ENCODE peak calls at places on chromosomes 4 and X, in seven cellular contexts. G, R, W, P, T, B and L are unnamed samples.

GRCh38 chr4:13007802-13008201 is 476.3 kb downstream of the RAB28 start:
- DNase-seq in P (no peak), T (no peak), B (no peak), W (no peak), R (no peak), G (no peak), L (no peak)

GRCh38 chr4:177380730-177381287 is 61.4 kb downstream of the AGA start:
- DNase-seq in R (no peak), P (no peak), T (peak; percentile 48), W (peak; percentile 52), B (no peak), G (no peak), L (no peak)

GRCh38 chrX:115894087-115894486 is 276.5 kb upstream of the AGTR2 start:
- DNase-seq in B (no peak), W (peak; percentile 45), T (no peak), G (no peak), R (peak; percentile 48), P (no peak), L (peak; percentile 27)

GRCh38 chr4:52780627-52781354 is 29.6 kb upstream of the ERVMER34-1 start:
- DNase-seq in G (no peak), R (no peak), W (peak; percentile 26), P (no peak), B (no peak), T (peak; percentile 6), L (no peak)

GRCh38 chr4:84708406-84709135 is 125.6 kb downstream of the CDS1 start:
- DNase-seq in T (peak; percentile 15), R (no peak), P (no peak), G (no peak), B (no peak), W (no peak), L (no peak)

GRCh38 chr4:26736621-26737020 is 124.0 kb upstream of the STIM2 start:
- DNase-seq in P (no peak), R (no peak), T (peak; percentile 7), B (no peak), G (no peak), W (no peak), L (no peak)

GRCh38 chr4:98996056-98996941 is 778 bp downstream of the METAP1 start:
- DNase-seq in B (no peak), T (peak; percentile 40), R (peak; percentile 19), W (peak; percentile 61), P (no peak), G (peak; percentile 25), L (peak; percentile 29)

GRCh38 chr4:107740950-107741701 is 21.1 kb upstream of the PAPSS1 start:
- DNase-seq in T (peak; percentile 74), R (no peak), W (no peak), P (no peak), B (no peak), G (no peak), L (no peak)

GRCh38 chrX:46788902-46789301 is 30.0 kb upstream of the SLC9A7 start:
- DNase-seq in G (no peak), R (no peak), W (peak; percentile 40), B (no peak), P (no peak), T (peak; percentile 58), L (no peak)

GRCh38 chrX:19814778-19815177 is 72.6 kb downstream of the SH3KBP1 start:
- DNase-seq in B (no peak), P (no peak), G (no peak), T (no peak), W (no peak), R (no peak), L (no peak)

GRCh38 chrX:39576081-39576701 is 521.6 kb downstream of the BCOR start:
- DNase-seq in G (no peak), B (no peak), R (peak; percentile 50), T (no peak), P (no peak), W (no peak), L (no peak)

GRCh38 chr4:16202598-16202997 is 23.7 kb downstream of the TAPT1 start:
- DNase-seq in G (no peak), P (no peak), T (no peak), R (no peak), B (no peak), W (no peak), L (no peak)

GRCh38 chr4:186008057-186008456 is 60.9 kb upstream of the TLR3 start:
- DNase-seq in W (no peak), T (no peak), R (no peak), B (no peak), P (no peak), G (no peak), L (no peak)

GRCh38 chr4:77465271-77465670 is 140.3 kb upstream of the CXCL13 start:
- DNase-seq in B (no peak), G (peak; percentile 62), R (no peak), W (peak; percentile 0), T (peak; percentile 24), P (no peak), L (no peak)

GRCh38 chr4:80266267-80266901 is at the start of gene FGF5:
- DNase-seq in T (peak; percentile 96), P (peak; percentile 87), B (peak; percentile 41), R (peak; percentile 12), W (no peak), G (peak; percentile 51), L (peak; percentile 7)

GRCh38 chr4:11729548-11729947 is 300.9 kb upstream of the HS3ST1 start:
- DNase-seq in T (no peak), R (no peak), P (no peak), B (no peak), W (no peak), G (no peak), L (no peak)

GRCh38 chr4:108215055-108215454 is 46.3 kb upstream of the LEF1 start:
- DNase-seq in B (no peak), R (no peak), W (no peak), P (no peak), T (no peak), G (no peak), L (no peak)

GRCh38 chrX:136246201-136246600 is 5.0 kb downstream of the MAP7D3 start:
- DNase-seq in W (no peak), B (no peak), G (no peak), P (no peak), R (no peak), T (no peak), L (no peak)

GRCh38 chrX:68183612-68184214 is 249.6 kb downstream of the OPHN1 start:
- DNase-seq in B (no peak), P (no peak), T (peak; percentile 38), R (peak; percentile 14), W (peak; percentile 61), G (no peak), L (no peak)